ENCODE peak calls at places on chromosomes 3 and 15, in nine cellular contexts. Y is cardiac muscle cell, K is body of pancreas, F is Caco-2, N is heart right ventricle, B is Peyer's patch, O is tibial artery, P is psoas muscle, C is kidney. A is an unnamed sample. For H3K36me3, the result is how much of the 10 kb centered on the place peaks cover.

GRCh38 chr15:45395956-45396355 is 17.6 kb upstream of the GATM start:
- DNase-seq in Y (no peak), K (no peak), F (no peak), N (no peak), B (no peak), O (no peak), P (no peak), C (no peak), A (no peak)

GRCh38 chr3:133097214-133097613 is 59.0 kb downstream of the TMEM108 start:
- DNase-seq in Y (peak), K (no peak), F (no peak), N (no peak), B (no peak), O (no peak), P (no peak), C (no peak), A (no peak)

GRCh38 chr3:132016061-132017041 is 18.5 kb downstream of the CPNE4 start:
- DNase-seq in Y (peak), K (no peak), F (no peak), N (no peak), B (no peak), O (no peak), P (no peak), C (no peak), A (no peak)

GRCh38 chr3:110528305-110529121 is 543.1 kb upstream of the NECTIN3 start:
- DNase-seq in Y (peak), K (no peak), F (no peak), N (no peak), B (no peak), O (no peak), P (no peak), C (no peak), A (no peak)

GRCh38 chr3:72482589-72483249 is 365.5 kb downstream of the SHQ1 start:
- DNase-seq in Y (peak), K (peak), F (peak), N (peak), B (peak), O (peak), P (peak), C (peak), A (peak)

GRCh38 chr3:104521606-104522336 is 844.9 kb upstream of the ALCAM start:
- DNase-seq in Y (no peak), K (no peak), F (no peak), N (no peak), B (peak), O (peak), P (no peak), C (no peak), A (no peak)

GRCh38 chr3:126356373-126357298 is 572 bp downstream of the KLF15 start:
- DNase-seq in Y (peak), K (peak), F (no peak), N (peak), B (no peak), O (peak), P (peak), C (peak), A (peak)

GRCh38 chr3:125168711-125169410 is 43.7 kb downstream of the SLC12A8 start:
- DNase-seq in Y (peak), K (no peak), F (no peak), N (no peak), B (no peak), O (no peak), P (no peak), C (no peak), A (no peak)

GRCh38 chr3:189737071-189737470 is 105.9 kb downstream of the TP63 start:
- DNase-seq in Y (no peak), K (no peak), F (no peak), N (no peak), B (no peak), O (no peak), P (no peak), C (no peak), A (no peak)

GRCh38 chr3:59185586-59186381 is 136.0 kb upstream of the CFAP20DC start:
- DNase-seq in Y (peak), K (no peak), F (no peak), N (no peak), B (no peak), O (no peak), P (no peak), C (no peak), A (no peak)

GRCh38 chr3:123652346-123652984 is 67.6 kb upstream of the HACD2 start:
- DNase-seq in Y (peak), K (peak), F (peak), N (peak), B (peak), O (peak), P (peak), C (peak), A (peak)

GRCh38 chr15:99212401-99212800 is 37.0 kb downstream of the TTC23 start:
- DNase-seq in Y (peak), K (no peak), F (no peak), N (no peak), B (no peak), O (no peak), P (peak), C (no peak), A (peak)

GRCh38 chr15:101362359-101362758 is 67.3 kb upstream of the SNRPA1 start:
- DNase-seq in Y (no peak), K (no peak), F (no peak), N (no peak), B (no peak), O (no peak), P (no peak), C (no peak), A (no peak)

GRCh38 chr15:100889359-100890058 is 9.9 kb downstream of the ALDH1A3 start:
- DNase-seq in Y (peak), K (peak), F (no peak), N (no peak), B (no peak), O (peak), P (peak), C (peak), A (peak)

GRCh38 chr3:152076148-152076547 is 192.6 kb upstream of the MBNL1 start:
- DNase-seq in Y (peak), K (no peak), F (no peak), N (no peak), B (no peak), O (no peak), P (no peak), C (no peak), A (no peak)

GRCh38 chr3:145124886-145125285 is 1036.1 kb downstream of the PLOD2 start:
- DNase-seq in Y (no peak), K (no peak), F (no peak), N (no peak), B (no peak), O (no peak), P (no peak), C (no peak), A (no peak)

GRCh38 chr3:95615592-95616310 is 1198.6 kb upstream of the EPHA6 start:
- DNase-seq in Y (no peak), K (no peak), F (no peak), N (no peak), B (no peak), O (no peak), P (no peak), C (no peak), A (no peak)
- H3K36me3 ChIP-seq in Y (under half), K (under half), F (under half), N (under half), B (under half), O (under half), P (under half), C (under half), A (under half)

GRCh38 chr15:92898988-92899909 is 875 bp upstream of the CHD2 start:
- DNase-seq in Y (no peak), K (no peak), F (no peak), N (no peak), B (no peak), O (no peak), P (no peak), C (no peak), A (no peak)
- H3K4me3 ChIP-seq in Y (peak), K (no peak), F (no peak), N (peak), B (no peak), O (no peak), P (peak), C (peak), A (peak)

GRCh38 chr15:80562033-80562432 is 133.1 kb upstream of the ABHD17C start:
- DNase-seq in Y (peak), K (no peak), F (no peak), N (no peak), B (no peak), O (peak), P (no peak), C (no peak), A (no peak)
- H3K36me3 ChIP-seq in Y (under half), K (under half), F (under half), N (under half), B (under half), O (under half), P (under half), C (under half), A (under half)

DNA sequence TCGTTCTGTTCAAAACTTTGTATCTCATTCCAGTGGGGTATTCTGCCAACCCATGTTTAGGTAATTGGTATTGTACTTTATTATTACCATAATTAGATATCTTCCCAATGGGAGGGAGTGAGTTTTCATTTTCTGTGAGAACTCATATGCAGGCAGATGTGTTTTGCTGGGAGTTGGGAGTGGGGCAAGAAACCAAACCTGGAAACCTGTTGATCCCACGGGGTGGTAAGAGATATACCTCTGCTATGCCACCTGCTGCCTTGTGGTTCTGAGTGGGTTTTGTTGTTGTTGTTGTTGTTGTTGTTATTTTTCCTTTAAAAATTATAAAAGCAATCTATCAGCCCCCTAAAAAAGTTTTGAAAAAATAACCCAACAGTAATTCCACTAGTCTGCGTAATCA is 32.1 kb downstream of the ZNF592 start:
- DNase-seq in Y (no peak), K (no peak), F (no peak), N (no peak), B (no peak), O (no peak), P (no peak), C (no peak), A (no peak)
- H3K4me3 ChIP-seq in Y (no peak), K (no peak), F (no peak), N (no peak), B (no peak), O (no peak), P (no peak), C (no peak), A (no peak)

DNA sequence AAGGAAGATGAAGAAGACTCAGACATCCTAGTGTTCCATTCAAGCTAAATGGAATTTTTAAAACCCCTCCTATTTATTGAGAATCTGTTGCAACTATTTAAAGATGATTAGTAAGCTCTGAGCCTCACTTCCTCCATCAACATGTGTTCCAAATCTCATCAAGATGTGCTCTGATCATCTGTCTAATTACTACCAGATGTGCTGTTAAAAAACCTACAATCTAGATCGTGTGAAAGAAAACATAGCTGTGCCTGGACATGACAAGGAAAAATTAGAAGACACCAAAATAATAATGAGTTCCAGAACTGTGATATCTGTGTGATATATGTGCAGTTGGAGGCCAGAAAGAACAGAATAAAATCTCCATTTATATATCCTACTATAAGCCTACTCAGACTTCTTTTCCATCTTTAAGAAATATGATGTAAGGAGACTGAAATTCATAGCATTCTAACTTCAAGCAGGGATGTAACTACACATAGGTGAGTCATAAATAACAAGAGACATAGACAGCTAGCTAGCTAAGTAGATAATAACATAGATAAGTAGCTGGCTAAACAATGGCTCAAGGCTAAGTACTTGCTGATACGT is 7.7 kb downstream of the XPC start:
- DNase-seq in Y (peak), K (no peak), F (no peak), N (no peak), B (no peak), O (no peak), P (no peak), C (no peak), A (no peak)
- H3K36me3 ChIP-seq in Y (half or more), K (under half), F (under half), N (half or more), B (under half), O (half or more), P (under half), C (half or more), A (half or more)

GRCh38 chr3:13415236-13416001 is 4.7 kb downstream of the NUP210 start:
- DNase-seq in Y (no peak), K (no peak), F (no peak), N (no peak), B (peak), O (no peak), P (no peak), C (no peak), A (no peak)

GRCh38 chr3:13420051-13420816 is at the start of gene NUP210:
- DNase-seq in Y (no peak), K (peak), F (peak), N (peak), B (peak), O (no peak), P (peak), C (peak), A (no peak)

GRCh38 chr3:13414040-13414729 is 5.9 kb downstream of the NUP210 start:
- DNase-seq in Y (no peak), K (no peak), F (no peak), N (peak), B (peak), O (peak), P (peak), C (peak), A (no peak)

GRCh38 chr3:13419356-13420050 is 619 bp downstream of the NUP210 start:
- DNase-seq in Y (no peak), K (peak), F (no peak), N (peak), B (peak), O (no peak), P (peak), C (peak), A (no peak)

GRCh38 chr3:13416002-13416793 is 3.9 kb downstream of the NUP210 start:
- DNase-seq in Y (no peak), K (no peak), F (no peak), N (no peak), B (peak), O (no peak), P (no peak), C (no peak), A (no peak)
- H3K4me3 ChIP-seq in Y (no peak), K (no peak), F (no peak), N (no peak), B (no peak), O (no peak), P (no peak), C (no peak), A (no peak)

DNA sequence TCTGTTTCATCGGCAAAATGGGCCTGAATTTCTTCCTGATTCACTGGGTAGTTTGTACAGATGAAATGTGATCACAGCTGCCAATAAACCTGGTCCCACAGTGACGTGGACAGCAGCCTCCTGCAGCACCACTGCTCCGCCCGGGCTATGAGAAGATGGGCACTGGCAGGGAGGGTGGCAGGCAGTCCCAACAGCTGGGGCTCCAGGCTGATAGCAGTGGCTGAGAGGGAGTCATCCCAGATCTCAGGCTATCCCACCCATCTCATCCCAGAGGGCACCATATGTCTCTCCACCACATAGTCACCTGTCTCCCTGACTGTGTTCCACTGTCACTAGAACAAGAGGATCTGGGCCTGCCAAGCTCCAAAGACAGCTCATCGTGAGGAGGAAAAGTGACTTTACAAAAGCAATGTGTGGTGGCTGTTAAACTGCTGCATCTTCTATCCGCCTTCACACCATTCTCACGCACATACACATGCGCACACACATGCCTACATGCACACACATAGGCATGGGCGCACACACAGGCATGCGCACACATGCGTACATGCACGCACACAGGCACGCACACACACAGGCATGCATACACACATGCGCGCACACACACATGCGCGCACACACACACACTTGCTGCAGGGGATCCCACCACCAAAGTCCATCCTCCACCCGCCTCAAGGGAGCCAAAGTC is 46.2 kb downstream of the RGMA start:
- DNase-seq in Y (no peak), K (no peak), F (no peak), N (no peak), B (no peak), O (no peak), P (peak), C (peak), A (peak)
- H3K36me3 ChIP-seq in Y (under half), K (under half), F (under half), N (under half), B (under half), O (under half), P (under half), C (under half), A (under half)

GRCh38 chr3:108091498-108092259 is 848 bp upstream of the CD47 start:
- DNase-seq in Y (no peak), K (peak), F (no peak), N (no peak), B (no peak), O (no peak), P (no peak), C (peak), A (no peak)
- H3K4me3 ChIP-seq in Y (peak), K (peak), F (peak), N (peak), B (peak), O (peak), P (peak), C (peak), A (peak)

GRCh38 chr3:11588755-11589154 is 55.0 kb downstream of the VGLL4 start:
- DNase-seq in Y (no peak), K (no peak), F (no peak), N (no peak), B (no peak), O (no peak), P (no peak), C (no peak), A (no peak)

GRCh38 chr3:11591401-11592266 is 52.1 kb downstream of the VGLL4 start:
- DNase-seq in Y (peak), K (peak), F (no peak), N (peak), B (no peak), O (peak), P (peak), C (peak), A (peak)

GRCh38 chr3:11589706-11590105 is 54.0 kb downstream of the VGLL4 start:
- DNase-seq in Y (no peak), K (no peak), F (no peak), N (no peak), B (no peak), O (no peak), P (no peak), C (no peak), A (no peak)

GRCh38 chr3:11592460-11593298 is 51.0 kb downstream of the VGLL4 start:
- DNase-seq in Y (no peak), K (no peak), F (no peak), N (no peak), B (no peak), O (no peak), P (no peak), C (no peak), A (no peak)

DNA sequence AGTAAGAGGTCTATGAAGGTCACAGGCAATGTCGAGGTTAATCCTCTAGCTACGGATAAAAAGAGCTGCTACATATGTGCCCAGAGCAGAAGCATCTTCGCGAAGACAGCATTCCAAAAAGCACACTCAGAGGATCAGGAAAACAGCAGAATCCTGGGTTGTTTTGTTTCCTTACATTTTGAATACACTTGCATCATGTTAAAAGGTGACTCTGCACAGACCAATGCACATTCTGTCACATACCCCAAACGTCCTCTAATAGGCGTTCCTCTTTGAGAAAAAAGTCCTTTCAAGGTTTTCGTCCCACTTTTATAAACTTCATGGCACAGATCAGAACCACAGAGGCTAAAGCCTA is 52.7 kb downstream of the VGLL4 start:
- DNase-seq in Y (peak), K (no peak), F (no peak), N (no peak), B (no peak), O (no peak), P (no peak), C (no peak), A (no peak)
- H3K36me3 ChIP-seq in Y (under half), K (under half), F (under half), N (under half), B (under half), O (under half), P (under half), C (under half), A (under half)

DNA sequence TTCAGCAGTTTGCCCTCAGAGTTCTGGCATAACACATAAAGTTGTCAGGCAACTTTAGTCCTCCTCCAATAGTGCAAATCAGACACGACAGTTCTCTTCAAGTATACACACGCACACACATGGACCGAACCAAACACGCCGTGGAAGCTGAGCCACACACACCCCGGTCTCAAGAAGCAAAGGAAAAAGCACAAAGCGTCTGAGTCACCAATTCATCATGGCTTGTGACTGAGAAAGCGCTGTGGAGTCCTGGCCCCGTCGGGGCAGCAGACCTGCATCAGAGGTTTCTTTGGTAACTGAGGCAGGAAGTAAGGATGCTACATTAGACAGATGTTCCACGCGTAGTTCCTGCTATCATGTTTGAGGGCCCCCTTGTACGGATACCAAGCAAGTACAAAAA is 85.7 kb downstream of the VGLL4 start:
- DNase-seq in Y (peak), K (no peak), F (no peak), N (no peak), B (no peak), O (no peak), P (no peak), C (peak), A (no peak)
- H3K4me3 ChIP-seq in Y (no peak), K (no peak), F (no peak), N (no peak), B (no peak), O (no peak), P (no peak), C (no peak), A (no peak)